ENCODE peak calls at places on chromosome 7, in ten cellular contexts. A is C1 segment of cervical spinal cord; F is EL; S is GM12865; K is GOT3; H is HTR-8/SVneo; C is central memory CD4-positive, alpha-beta T cell; W is A549; I is upper lobe of right lung; X is activated naive CD4-positive, alpha-beta T cell. B is an unnamed sample.

GRCh38 chr7:42272793-42273665 is 36.0 kb upstream of the GLI3 start:
- DNase-seq in A (no peak), F (peak), S (no peak), K (no peak), H (peak), C (no peak), W (no peak), I (no peak), X (no peak), B (no peak)

GRCh38 chr7:137040745-137041144 is 172.3 kb downstream of the CHRM2 start:
- DNase-seq in A (no peak), F (no peak), S (no peak), K (no peak), H (no peak), C (no peak), W (no peak), I (no peak), X (no peak), B (no peak)

GRCh38 chr7:134890246-134891240 is 95.8 kb upstream of the AGBL3 start:
- DNase-seq in A (peak), F (peak), S (no peak), K (no peak), H (no peak), C (no peak), W (no peak), I (no peak), X (no peak), B (no peak)

GRCh38 chr7:39294022-39294421 is 272.2 kb upstream of the YAE1 start:
- DNase-seq in A (no peak), F (no peak), S (no peak), K (no peak), H (no peak), C (no peak), W (no peak), I (no peak), X (no peak), B (no peak)

GRCh38 chr7:20906791-20907190 is 120.1 kb upstream of the SP8 start:
- DNase-seq in A (no peak), F (no peak), S (no peak), K (no peak), H (no peak), C (no peak), W (no peak), I (no peak), X (no peak), B (no peak)

GRCh38 chr7:157663061-157663863 is 326.5 kb downstream of the DNAJB6 start:
- DNase-seq in A (no peak), F (no peak), S (no peak), K (no peak), H (no peak), C (no peak), W (no peak), I (peak), X (no peak), B (no peak)

GRCh38 chr7:5598769-5599371 is 175.2 kb upstream of the TNRC18 start:
- DNase-seq in A (no peak), F (no peak), S (peak), K (no peak), H (no peak), C (no peak), W (no peak), I (no peak), X (no peak), B (no peak)

GRCh38 chr7:157702311-157703023 is 365.7 kb downstream of the DNAJB6 start:
- DNase-seq in A (no peak), F (no peak), S (no peak), K (no peak), H (no peak), C (no peak), W (no peak), I (peak), X (no peak), B (no peak)